ENCODE peak calls at places on chromosomes 3 and 15, in five cellular contexts. B, Y, J, M and X are unnamed samples.

GRCh38 chr15:25903024-25903581 is 40.0 kb upstream of the ATP10A start:
- DNase-seq in B (no peak), Y (no peak), J (peak), M (peak), X (peak)

GRCh38 chr15:57861039-57861638 is 154.6 kb downstream of the POLR2M start:
- DNase-seq in B (peak), Y (peak), J (no peak), M (peak), X (peak)

GRCh38 chr15:54502416-54503075 is 524.3 kb downstream of the UNC13C start:
- DNase-seq in B (no peak), Y (no peak), J (no peak), M (no peak), X (no peak)

GRCh38 chr3:168081856-168082255 is 13.9 kb downstream of the GOLIM4 start:
- DNase-seq in B (no peak), Y (no peak), J (no peak), M (no peak), X (no peak)

GRCh38 chr3:72579581-72580245 is 268.5 kb downstream of the SHQ1 start:
- DNase-seq in B (no peak), Y (peak), J (no peak), M (no peak), X (no peak)

GRCh38 chr3:158961911-158962310 is 160.1 kb downstream of the MFSD1 start:
- DNase-seq in B (no peak), Y (no peak), J (no peak), M (no peak), X (no peak)

GRCh38 chr3:30642715-30643361 is 36.4 kb downstream of the TGFBR2 start:
- DNase-seq in B (peak), Y (no peak), J (no peak), M (no peak), X (no peak)

GRCh38 chr3:115040673-115041286 is 106.3 kb downstream of the ZBTB20 start:
- DNase-seq in B (peak), Y (peak), J (no peak), M (peak), X (peak)

GRCh38 chr3:14358426-14359211 is 43.8 kb upstream of the SLC6A6 start:
- DNase-seq in B (no peak), Y (no peak), J (peak), M (peak), X (peak)
- TF ChIP-seq CTCF in B (no peak), Y (no peak), J (no peak), M (no peak), X (no peak)

DNA sequence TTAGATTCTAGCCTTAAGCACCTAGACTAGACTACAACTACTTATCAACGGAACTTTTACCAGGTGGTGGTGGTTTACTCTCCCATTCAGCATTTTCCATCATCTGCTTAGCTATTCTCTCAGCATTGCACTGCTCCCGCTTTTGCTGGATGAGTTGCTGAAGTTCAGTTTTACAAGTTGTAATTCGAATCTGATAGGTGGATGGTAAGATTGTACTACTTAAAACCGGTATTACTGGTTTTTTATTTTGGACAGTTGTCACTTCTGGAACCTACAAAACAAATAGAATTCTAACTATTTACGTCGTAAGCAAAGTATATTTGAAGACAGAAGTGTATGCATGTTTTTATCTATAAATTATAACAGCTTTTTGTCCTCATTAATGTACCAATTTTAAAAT is 41.1 kb downstream of the PIK3R4 start:
- DNase-seq in B (no peak), Y (no peak), J (no peak), M (no peak), X (no peak)
- H3K4me3 ChIP-seq in B (no peak), Y (no peak), J (no peak), M (no peak), X (no peak)

GRCh38 chr3:58658508-58658907 is 8.1 kb downstream of the FAM3D start:
- DNase-seq in B (no peak), Y (no peak), J (no peak), M (no peak), X (no peak)

GRCh38 chr3:58660998-58661397 is 5.6 kb downstream of the FAM3D start:
- DNase-seq in B (no peak), Y (no peak), J (no peak), M (no peak), X (no peak)

GRCh38 chr3:58657571-58658141 is 8.9 kb downstream of the FAM3D start:
- DNase-seq in B (no peak), Y (no peak), J (no peak), M (no peak), X (no peak)

GRCh38 chr3:58657036-58657435 is 9.5 kb downstream of the FAM3D start:
- DNase-seq in B (no peak), Y (no peak), J (no peak), M (no peak), X (no peak)

DNA sequence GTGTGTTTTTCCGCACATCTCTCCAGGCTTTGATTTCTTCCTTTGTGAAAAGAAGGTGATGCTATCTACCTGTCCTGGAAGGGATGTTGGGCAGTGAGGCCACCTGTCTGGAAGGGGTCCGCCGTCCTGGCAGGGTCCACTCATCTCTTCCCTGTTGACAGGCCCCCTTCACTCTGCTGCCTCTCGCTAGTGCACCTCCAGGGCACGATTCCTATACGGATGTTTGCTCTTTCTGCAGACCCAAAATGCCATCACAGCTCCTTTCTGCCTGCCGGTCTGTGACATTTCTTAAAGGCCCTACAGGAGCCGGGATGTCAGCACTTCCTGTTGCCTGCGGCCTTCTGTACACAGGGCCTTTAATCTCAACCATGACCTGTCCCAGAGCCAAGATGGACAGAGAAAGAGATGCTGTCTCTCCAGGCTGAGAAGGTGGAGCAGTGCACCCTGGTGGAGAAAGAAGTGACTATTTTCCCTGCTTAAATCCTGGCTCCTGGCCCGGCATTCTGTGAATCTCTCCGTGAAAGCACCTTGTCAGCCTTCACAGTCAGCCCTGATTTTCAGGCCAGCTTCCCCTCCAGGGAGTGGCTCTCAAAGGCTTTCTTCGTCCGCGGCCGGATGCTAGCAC is 7.4 kb downstream of the FAM3D start:
- DNase-seq in B (no peak), Y (peak), J (no peak), M (peak), X (peak)
- TF ChIP-seq CTCF in B (no peak), Y (peak), J (peak), M (peak), X (peak)

DNA sequence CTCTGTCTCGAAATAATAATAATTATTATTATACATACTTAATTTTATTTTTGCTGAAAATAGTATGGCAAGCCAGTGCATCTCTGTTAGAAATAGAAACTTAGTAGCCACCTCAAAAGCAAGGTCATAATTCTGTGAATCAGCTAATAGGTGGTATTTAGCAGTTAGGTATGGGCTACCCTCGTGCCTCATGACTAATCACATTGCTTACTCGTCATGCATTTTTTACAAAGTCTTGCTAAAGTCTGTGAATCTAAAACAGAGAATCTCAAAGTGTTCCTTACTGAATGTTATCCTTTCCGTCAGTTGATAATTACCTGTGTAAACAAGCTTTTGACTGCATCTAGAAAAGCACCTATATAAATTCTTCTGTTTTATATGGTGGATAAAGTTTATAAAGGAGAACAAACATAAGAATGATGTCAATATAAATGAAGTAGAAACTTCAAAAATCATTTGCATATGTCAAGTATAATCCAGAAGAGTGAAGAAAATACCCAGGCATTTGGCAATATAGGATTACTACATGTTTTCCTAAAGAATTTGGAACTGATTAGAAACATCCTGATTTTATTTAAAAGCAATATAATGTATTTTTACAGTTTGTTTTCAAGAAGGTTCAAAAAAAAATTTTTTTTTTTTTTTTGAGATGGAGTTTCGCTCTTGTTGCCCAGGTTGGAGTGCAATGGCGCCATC is 6.2 kb downstream of the PPARG start:
- DNase-seq in B (no peak), Y (no peak), J (no peak), M (peak), X (peak)
- H3K4me3 ChIP-seq in B (no peak), Y (no peak), J (no peak), M (no peak), X (no peak)

DNA sequence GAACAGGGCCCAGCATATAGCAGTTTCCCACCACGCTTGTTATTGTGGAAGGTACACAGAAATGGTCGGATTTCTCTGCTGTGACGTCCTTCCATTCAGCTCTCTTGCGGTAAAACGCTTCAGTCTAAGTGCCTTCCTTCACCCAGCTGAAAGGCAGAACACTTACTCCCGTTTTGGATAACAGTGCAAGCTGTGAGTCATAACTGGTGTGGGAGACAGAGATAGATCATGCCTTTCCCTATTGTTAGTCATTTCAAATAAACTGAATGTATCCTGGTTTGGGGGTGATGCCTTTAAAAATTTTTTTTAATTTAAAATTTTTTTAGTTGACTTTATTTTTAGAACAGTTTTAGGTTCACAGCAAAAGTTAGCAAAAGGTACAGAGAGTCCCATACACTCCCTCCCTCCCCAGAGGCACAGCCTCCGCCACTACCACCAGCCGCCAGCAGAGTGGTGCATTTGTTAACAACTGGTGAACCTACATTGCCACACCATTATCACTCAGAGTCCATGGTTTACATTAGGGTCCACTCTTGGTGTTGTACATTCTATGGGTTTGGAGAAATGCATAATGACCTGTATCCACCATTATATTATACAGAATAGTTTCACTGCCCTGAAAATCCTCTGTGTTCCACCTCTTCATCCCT is 94.9 kb upstream of the NSMCE3 start:
- DNase-seq in B (peak), Y (peak), J (no peak), M (peak), X (peak)
- TF ChIP-seq CTCF in B (peak), Y (no peak), J (no peak), M (peak), X (peak)

GRCh38 chr3:181487236-181487978 is 224.3 kb upstream of the SOX2 start:
- DNase-seq in B (no peak), Y (no peak), J (no peak), M (no peak), X (no peak)

GRCh38 chr3:181484026-181484425 is 227.7 kb upstream of the SOX2 start:
- DNase-seq in B (no peak), Y (no peak), J (no peak), M (no peak), X (no peak)

GRCh38 chr3:181486496-181486895 is 225.2 kb upstream of the SOX2 start:
- DNase-seq in B (no peak), Y (no peak), J (no peak), M (no peak), X (no peak)

GRCh38 chr3:181493423-181493822 is 218.3 kb upstream of the SOX2 start:
- DNase-seq in B (no peak), Y (no peak), J (no peak), M (no peak), X (no peak)

DNA sequence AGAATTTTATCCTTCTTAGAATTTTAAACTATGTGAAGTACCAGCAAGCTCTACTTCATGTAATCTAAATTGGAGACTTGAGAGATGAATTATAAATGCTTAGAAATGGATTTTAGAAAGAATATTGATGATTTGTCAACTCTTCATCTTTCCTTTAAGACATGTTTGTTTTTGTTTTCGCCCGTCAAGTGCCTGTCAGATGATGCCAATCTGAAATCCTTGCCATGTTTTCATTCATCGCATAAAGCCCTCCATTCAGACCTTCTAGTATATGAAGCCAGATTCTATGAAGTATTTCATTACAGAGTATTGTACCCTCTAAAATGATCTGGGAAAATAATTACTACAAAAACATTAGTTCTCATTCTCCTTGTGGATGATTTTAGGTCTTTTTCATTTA is 223.2 kb upstream of the SOX2 start:
- DNase-seq in B (no peak), Y (no peak), J (no peak), M (no peak), X (no peak)
- H3K4me3 ChIP-seq in B (no peak), Y (no peak), J (no peak), M (no peak), X (no peak)

DNA sequence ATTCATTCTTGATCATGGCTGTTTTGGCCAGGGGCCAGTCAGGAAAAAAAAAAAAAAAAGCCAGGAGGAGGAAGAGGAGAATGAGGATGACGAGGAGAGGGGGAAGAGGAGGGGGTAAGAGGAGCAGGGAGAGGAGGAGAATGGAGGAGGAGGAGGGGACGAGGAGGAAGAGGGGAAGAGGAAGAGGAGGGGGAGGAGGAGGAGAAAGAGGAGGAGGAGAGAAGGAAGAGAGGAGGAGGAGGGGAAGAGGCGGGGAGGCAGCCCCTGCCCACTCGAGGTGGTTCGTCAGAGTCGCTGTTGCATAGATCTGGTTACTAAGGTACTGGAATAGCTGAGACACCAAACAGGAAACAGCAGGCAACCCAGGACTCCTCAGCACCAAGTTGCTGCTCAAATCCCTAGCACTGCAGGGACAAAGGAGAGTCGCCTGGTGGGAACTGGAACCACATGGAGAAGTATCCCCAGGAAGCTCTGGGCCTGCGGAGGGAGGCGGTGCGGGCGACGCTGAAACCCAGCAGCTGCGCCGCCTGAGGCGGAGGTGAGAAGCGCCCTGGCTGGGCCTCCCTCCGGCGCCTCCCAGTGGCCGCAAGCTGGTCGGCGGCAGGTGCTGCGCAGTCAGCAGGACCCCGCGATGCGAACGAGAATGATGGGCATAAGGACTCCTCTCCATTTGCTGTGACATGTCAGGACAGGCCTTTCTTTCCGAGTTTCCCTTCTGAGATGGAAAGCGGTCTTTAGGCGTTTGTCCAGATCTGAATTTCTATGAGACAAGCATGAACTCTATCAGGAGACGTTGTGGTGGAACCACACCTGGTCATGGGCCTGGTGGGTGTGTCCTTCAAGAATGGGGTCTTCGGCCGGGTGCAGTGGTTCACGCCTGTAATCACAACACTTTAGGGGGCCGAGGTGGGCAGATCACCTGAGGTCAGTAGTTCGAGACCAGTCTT is 17.5 kb downstream of the FAM240A start:
- DNase-seq in B (peak), Y (no peak), J (peak), M (peak), X (peak)
- TF ChIP-seq CTCF in B (peak), Y (peak), J (peak), M (peak), X (peak)